ENCODE peak calls at places on chromosomes 2 and 18, in eight cellular contexts. L, N, B, M, Y, H, X and W are unnamed samples.

GRCh38 chr2:38907743-38908562 is 18.3 kb downstream of the ARHGEF33 start:
- ATAC-seq in Y (no peak), M (no peak), N (no peak), L (no peak), B (no peak), X (no peak), H (no peak), W (no peak)

GRCh38 chr2:238216651-238217184 is 13.2 kb upstream of the ILKAP start:
- ATAC-seq in M (no peak), X (no peak), Y (no peak), H (no peak), L (peak), N (no peak), B (peak), W (no peak)

GRCh38 chr18:58661423-58661822 is 9.8 kb upstream of the MALT1 start:
- ATAC-seq in X (no peak), M (no peak), Y (no peak), L (peak), N (no peak), B (peak), H (no peak), W (no peak)

GRCh38 chr18:44051088-44051487 is 629.6 kb upstream of the SETBP1 start:
- ATAC-seq in X (no peak), M (peak), B (no peak), L (no peak), N (no peak), Y (no peak), H (no peak), W (no peak)

GRCh38 chr2:55423303-55423702 is 3.6 kb upstream of the CCDC88A start:
- ATAC-seq in M (no peak), L (no peak), H (no peak), Y (no peak), N (no peak), X (no peak), B (no peak), W (no peak)

GRCh38 chr2:26008851-26009566 is 24.9 kb upstream of the RAB10 start:
- ATAC-seq in M (peak), Y (peak), L (peak), X (peak), H (peak), B (peak), N (no peak), W (peak)

GRCh38 chr2:161384864-161385263 is 31.2 kb upstream of the TBR1 start:
- ATAC-seq in L (no peak), M (no peak), Y (no peak), X (no peak), N (no peak), H (no peak), B (no peak), W (no peak)

GRCh38 chr2:121539722-121540469 is 9.2 kb downstream of the RNU4ATAC start:
- ATAC-seq in X (no peak), N (no peak), Y (no peak), B (no peak), H (no peak), L (no peak), M (peak), W (no peak)

GRCh38 chr2:72198532-72199241 is 51.0 kb upstream of the CYP26B1 start:
- ATAC-seq in H (peak), L (peak), N (no peak), X (peak), M (peak), B (no peak), Y (no peak), W (peak)

GRCh38 chr18:51108330-51108729 is 78.3 kb downstream of the SMAD4 start:
- ATAC-seq in M (no peak), H (no peak), N (no peak), Y (no peak), B (no peak), X (no peak), L (no peak), W (no peak)

GRCh38 chr2:180336550-180336949 is 329.5 kb upstream of the CWC22 start:
- ATAC-seq in Y (no peak), H (no peak), N (no peak), L (no peak), B (no peak), M (no peak), X (no peak), W (no peak)

GRCh38 chr2:22981785-22982184 is 403.2 kb upstream of the KLHL29 start:
- ATAC-seq in X (no peak), B (no peak), Y (no peak), H (no peak), N (no peak), L (no peak), M (no peak), W (no peak)

GRCh38 chr2:8609357-8609804 is 72.5 kb upstream of the ID2 start:
- ATAC-seq in M (no peak), B (no peak), L (peak), X (no peak), Y (no peak), N (peak), H (peak), W (no peak)

GRCh38 chr2:156540706-156541105 is 104.5 kb downstream of the GPD2 start:
- ATAC-seq in B (no peak), N (no peak), H (no peak), Y (no peak), M (no peak), L (no peak), X (no peak), W (no peak)

DNA sequence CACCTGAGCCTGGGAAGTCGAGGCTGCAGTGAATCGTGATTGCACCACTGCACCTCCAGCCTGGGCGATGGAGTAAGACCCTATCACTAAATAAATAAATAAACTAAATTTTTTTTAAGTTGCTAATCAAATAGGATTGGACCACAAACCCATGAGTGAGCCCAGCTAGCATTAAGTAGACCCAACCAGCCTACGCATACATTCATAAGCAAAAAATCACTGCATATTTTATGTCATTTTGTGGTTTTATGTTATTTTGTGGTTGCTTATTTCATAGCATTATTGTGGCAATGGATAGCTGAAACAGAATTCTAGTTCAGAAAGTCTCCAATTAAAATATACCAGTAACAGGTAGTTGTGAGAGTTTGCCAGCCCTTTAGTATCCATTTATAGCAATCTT is 29.1 kb upstream of the ZC3H15 start:
- ATAC-seq in H (no peak), L (no peak), Y (no peak), B (no peak), M (no peak), X (no peak), N (no peak), W (no peak)
- H3K4me3 ChIP-seq in H (no peak), L (no peak), Y (no peak), B (no peak), M (no peak), X (no peak), N (no peak), W (no peak)

GRCh38 chr2:200788129-200788718 is 23.5 kb upstream of the BZW1 start:
- ATAC-seq in B (peak), L (peak), X (no peak), M (no peak), N (no peak), H (no peak), Y (no peak), W (no peak)
- H3K4me3 ChIP-seq in B (no peak), L (no peak), X (no peak), M (no peak), N (no peak), H (no peak), Y (no peak), W (no peak)

GRCh38 chr2:223722226-223722625 is 115.2 kb downstream of the AP1S3 start:
- ATAC-seq in H (no peak), B (no peak), N (no peak), X (no peak), Y (no peak), M (no peak), L (no peak), W (no peak)

GRCh38 chr2:223723954-223724411 is 113.4 kb downstream of the AP1S3 start:
- ATAC-seq in L (no peak), X (no peak), H (no peak), Y (no peak), B (no peak), N (no peak), M (no peak), W (no peak)

GRCh38 chr2:223725494-223725893 is 111.9 kb downstream of the AP1S3 start:
- ATAC-seq in X (peak), N (peak), B (peak), H (peak), M (peak), Y (peak), L (peak), W (peak)

GRCh38 chr2:223725986-223726970 is 111.1 kb downstream of the AP1S3 start:
- ATAC-seq in B (no peak), N (no peak), X (no peak), L (no peak), M (no peak), Y (no peak), H (no peak), W (no peak)

GRCh38 chr2:223724831-223725230 is 112.6 kb downstream of the AP1S3 start:
- ATAC-seq in X (no peak), L (no peak), Y (no peak), B (no peak), M (no peak), H (no peak), N (no peak), W (no peak)
- H3K4me3 ChIP-seq in X (no peak), L (no peak), Y (no peak), B (no peak), M (no peak), H (no peak), N (no peak), W (no peak)

GRCh38 chr2:204317640-204318039 is 227.6 kb upstream of the PARD3B start:
- ATAC-seq in M (no peak), B (no peak), N (no peak), X (no peak), L (no peak), Y (no peak), H (no peak), W (no peak)

GRCh38 chr2:204321027-204321800 is 224.1 kb upstream of the PARD3B start:
- ATAC-seq in H (no peak), Y (no peak), X (no peak), M (no peak), L (no peak), B (no peak), N (no peak), W (peak)

GRCh38 chr2:204313256-204313655 is 232.0 kb upstream of the PARD3B start:
- ATAC-seq in X (no peak), L (no peak), M (no peak), Y (no peak), B (no peak), H (no peak), N (no peak), W (no peak)

DNA sequence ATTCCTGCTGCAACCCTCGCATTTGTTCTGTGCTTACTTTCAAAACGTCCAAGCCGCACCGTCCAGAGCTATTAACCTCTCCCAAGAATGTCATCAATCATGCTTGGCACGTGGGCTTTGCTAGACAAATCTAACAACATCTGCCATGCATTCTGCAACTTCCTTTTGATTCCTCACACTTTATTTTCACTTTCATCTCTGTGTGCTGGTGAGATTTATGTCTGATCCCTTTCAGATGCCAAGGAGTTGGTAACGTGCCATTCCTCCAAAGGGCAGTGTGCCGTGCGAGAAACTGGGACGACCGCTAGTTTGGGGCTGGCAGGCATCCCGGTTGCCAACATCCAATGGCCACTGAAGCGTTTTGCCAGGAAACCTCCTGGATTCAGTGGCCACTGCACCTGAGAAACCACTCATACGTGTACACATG is 230.0 kb upstream of the PARD3B start:
- ATAC-seq in X (no peak), B (no peak), L (no peak), N (no peak), Y (peak), M (no peak), H (peak), W (peak)
- H3K4me3 ChIP-seq in X (no peak), B (peak), L (no peak), N (no peak), Y (no peak), M (no peak), H (no peak), W (peak)

GRCh38 chr2:160268382-160268781 is 68.3 kb upstream of the ITGB6 start:
- ATAC-seq in L (no peak), X (no peak), B (no peak), H (no peak), M (no peak), N (no peak), Y (no peak), W (no peak)

GRCh38 chr2:160269803-160270570 is 69.9 kb upstream of the ITGB6 start:
- ATAC-seq in H (peak), M (peak), N (peak), L (peak), X (peak), Y (peak), B (peak), W (peak)

GRCh38 chr2:160271166-160272086 is 71.4 kb upstream of the ITGB6 start:
- ATAC-seq in X (no peak), Y (peak), B (no peak), N (no peak), L (peak), H (no peak), M (peak), W (no peak)

GRCh38 chr2:160269365-160269764 is 69.3 kb upstream of the ITGB6 start:
- ATAC-seq in B (peak), X (peak), H (no peak), N (peak), M (peak), L (peak), Y (peak), W (no peak)

DNA sequence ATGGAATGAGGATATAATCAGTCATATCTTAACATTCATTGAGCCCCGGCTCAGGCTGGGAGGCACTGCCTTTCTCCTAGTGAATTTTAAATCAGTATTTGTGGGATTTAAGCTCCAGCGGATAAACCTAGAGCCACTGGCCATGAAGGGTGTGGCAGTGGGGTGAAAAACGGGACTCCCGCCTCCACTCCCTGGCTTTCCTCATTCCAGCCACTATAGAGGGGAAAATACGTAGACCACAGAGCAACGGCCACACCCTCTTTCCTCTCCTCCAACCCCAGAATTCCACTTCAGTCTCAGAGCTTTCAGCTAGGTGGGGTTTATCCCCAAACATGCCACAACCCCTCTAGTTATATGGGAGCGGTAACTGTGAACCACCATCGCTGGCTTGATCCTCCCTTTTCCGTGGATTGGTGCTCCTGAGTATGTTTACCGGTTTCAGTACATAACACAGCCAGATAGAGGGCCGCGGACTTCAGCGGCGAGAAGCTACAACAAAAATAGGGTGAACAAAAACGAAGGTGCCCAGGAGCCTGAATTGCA is 70.6 kb upstream of the ITGB6 start:
- ATAC-seq in L (peak), B (peak), H (peak), N (peak), Y (peak), X (peak), M (peak), W (no peak)
- H3K4me3 ChIP-seq in L (peak), B (peak), H (no peak), N (no peak), Y (peak), X (no peak), M (peak), W (peak)

GRCh38 chr2:12534646-12535263 is 182.0 kb upstream of the TRIB2 start:
- ATAC-seq in N (no peak), H (no peak), M (peak), L (no peak), B (no peak), X (peak), Y (no peak), W (no peak)
- H3K4me3 ChIP-seq in N (no peak), H (no peak), M (no peak), L (no peak), B (no peak), X (no peak), Y (no peak), W (no peak)

DNA sequence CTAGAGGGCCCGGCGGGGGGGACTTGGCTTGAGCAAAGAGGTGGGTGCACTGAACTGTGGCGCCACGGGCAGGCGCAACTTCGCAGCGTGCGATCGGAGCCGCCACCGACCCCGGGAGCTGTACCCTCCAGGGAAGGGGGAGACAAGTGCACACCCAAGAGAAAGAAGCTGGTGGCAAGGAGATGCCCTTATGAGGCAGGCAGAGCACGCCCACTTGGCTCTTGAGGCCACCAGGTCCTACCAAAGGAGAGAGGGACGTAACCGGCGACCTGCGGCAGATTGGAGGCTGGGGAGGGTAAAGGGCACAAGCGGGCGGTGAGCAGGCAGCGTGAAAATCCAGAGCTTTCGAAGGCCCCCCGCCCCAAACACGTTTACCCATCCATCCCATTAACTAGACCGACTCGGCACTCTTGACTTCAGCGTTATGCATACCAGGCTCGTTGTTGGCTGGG is 967 bp downstream of the DLX2 start:
- ATAC-seq in B (no peak), L (no peak), N (no peak), Y (no peak), X (no peak), H (peak), M (no peak), W (no peak)
- H3K4me3 ChIP-seq in B (peak), L (peak), N (no peak), Y (no peak), X (no peak), H (no peak), M (peak), W (no peak)

DNA sequence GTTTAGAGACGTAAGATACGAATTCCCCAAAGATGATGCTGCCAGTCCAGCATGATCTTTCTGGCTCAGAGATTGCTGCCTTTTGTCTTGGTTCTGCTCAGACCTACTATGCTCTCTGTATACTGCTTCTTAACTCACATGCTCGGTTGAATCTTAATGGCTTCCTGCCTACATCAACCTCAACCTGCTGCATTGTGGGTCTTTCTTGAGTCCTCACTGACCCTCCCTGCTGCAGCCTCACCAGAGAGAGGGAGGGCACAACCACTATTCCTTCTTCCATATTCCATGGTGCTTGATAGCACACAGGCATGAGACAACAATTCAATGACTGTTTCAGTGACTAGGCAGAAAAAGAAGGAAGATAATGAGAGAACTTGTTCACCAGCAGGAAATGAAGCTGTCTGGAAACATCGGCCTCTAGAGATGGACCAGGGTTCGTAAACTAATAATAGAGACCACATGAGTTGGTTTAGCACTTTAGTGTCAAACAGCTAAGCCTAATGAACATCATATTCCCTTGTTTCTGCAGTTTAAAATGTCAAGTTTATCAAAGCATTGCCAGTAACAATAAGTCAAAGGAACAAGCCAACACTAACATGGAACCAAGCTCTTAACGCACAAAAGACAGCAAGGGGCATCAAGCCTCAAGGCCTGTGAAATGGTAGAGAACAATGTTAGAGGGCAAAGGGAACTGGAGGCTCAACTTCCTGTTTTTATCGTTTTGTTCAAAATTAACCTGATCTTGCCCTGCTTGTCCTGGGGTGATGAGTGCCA is 333.9 kb downstream of the PDE11A start:
- ATAC-seq in B (no peak), M (no peak), N (no peak), Y (no peak), X (no peak), L (no peak), H (no peak), W (no peak)
- H3K4me3 ChIP-seq in B (no peak), M (no peak), N (no peak), Y (no peak), X (no peak), L (no peak), H (no peak), W (no peak)

GRCh38 chr18:21629089-21629832 is 17.1 kb downstream of the SNRPD1 start:
- ATAC-seq in Y (no peak), N (no peak), H (peak), X (no peak), L (no peak), M (no peak), B (no peak), W (no peak)
- H3K4me3 ChIP-seq in Y (no peak), N (no peak), H (no peak), X (no peak), L (no peak), M (no peak), B (no peak), W (no peak)

DNA sequence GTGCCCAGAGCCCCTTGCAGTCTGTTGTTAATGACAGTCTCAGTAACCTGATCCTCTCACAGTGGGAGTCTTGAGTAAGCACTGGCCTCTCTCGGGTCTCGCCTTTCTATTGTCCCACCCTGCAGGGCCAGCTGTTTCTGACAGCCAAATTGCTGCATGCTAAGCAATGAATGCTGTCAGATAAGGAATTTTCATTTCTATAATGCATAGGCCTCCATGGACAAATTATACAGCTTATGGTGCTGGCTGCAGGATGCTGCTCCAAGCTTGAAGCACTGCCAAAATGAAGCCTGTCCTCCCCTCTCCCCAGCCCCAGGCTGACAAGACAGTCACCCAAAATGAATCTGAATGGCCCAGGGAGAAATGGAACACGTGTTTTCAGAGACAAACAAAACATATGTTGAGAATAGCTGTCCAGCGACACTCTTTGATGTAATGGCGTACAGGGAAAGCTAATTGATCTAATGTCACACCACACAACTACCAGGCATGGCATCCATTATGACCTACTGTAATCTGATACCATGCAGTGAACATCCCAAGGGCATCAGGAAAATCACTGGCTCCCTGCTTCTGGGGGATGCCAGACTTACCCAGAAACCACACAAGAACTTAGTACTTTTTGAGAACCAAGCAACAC is 36.8 kb downstream of the ACVR1 start:
- ATAC-seq in H (no peak), Y (no peak), X (no peak), L (peak), B (peak), M (no peak), N (no peak), W (peak)
- H3K4me3 ChIP-seq in H (no peak), Y (no peak), X (no peak), L (no peak), B (peak), M (no peak), N (no peak), W (no peak)